ENCODE peak calls at places on chromosomes 2 and 18, in ten cellular contexts. S is heart left ventricle, Z is PC-9, F is ovary, K is psoas muscle, U is left ventricle myocardium inferior, M is IMR-90, E is GM23248, I is gastrocnemius medialis, O is astrocyte. B is an unnamed sample.
A peak's percentile ranks its signal among the peaks of the same experiment; 100 is the strongest.

GRCh38 chr18:23498062-23498582 is 5.2 kb upstream of the RMC1 start:
- DNase-seq in S (no peak), Z (no peak), F (no peak), K (no peak), U (no peak), M (no peak), E (no peak), I (no peak), O (no peak), B (no peak)

GRCh38 chr2:79855264-79856006 is 342.6 kb downstream of the CTNNA2 start:
- DNase-seq in S (no peak), Z (no peak), F (no peak), K (no peak), U (no peak), M (peak; percentile 7), E (peak; percentile 20), I (no peak), O (no peak), B (no peak)

GRCh38 chr2:238790877-238791276 is 57.0 kb upstream of the TWIST2 start:
- DNase-seq in S (no peak), Z (no peak), F (no peak), K (no peak), U (no peak), M (no peak), E (peak; percentile 82), I (no peak), O (peak; percentile 13), B (no peak)

GRCh38 chr2:214395040-214395439 is 15.8 kb upstream of the VWC2L start:
- DNase-seq in S (no peak), Z (no peak), F (no peak), K (no peak), U (no peak), M (no peak), E (peak; percentile 3), I (no peak), O (no peak), B (no peak)

GRCh38 chr2:222877556-222878278 is 16.9 kb downstream of the ACSL3 start:
- DNase-seq in S (no peak), Z (no peak), F (no peak), K (no peak), U (no peak), M (no peak), E (peak; percentile 11), I (no peak), O (no peak), B (no peak)

GRCh38 chr2:237967463-237967871 is 653 bp downstream of the UBE2F start:
- DNase-seq in S (peak; percentile 72), Z (peak; percentile 49), F (peak; percentile 56), K (peak; percentile 44), U (peak; percentile 25), M (no peak), E (peak; percentile 58), I (no peak), O (no peak), B (no peak)

GRCh38 chr18:51897884-51898283 is 442.1 kb upstream of the DCC start:
- DNase-seq in S (no peak), Z (no peak), F (no peak), K (no peak), U (no peak), M (no peak), E (no peak), I (no peak), O (no peak), B (no peak)

GRCh38 chr2:74094291-74094690 is 53.4 kb downstream of the BOLA3 start:
- DNase-seq in S (no peak), Z (no peak), F (no peak), K (no peak), U (no peak), M (no peak), E (no peak), I (no peak), O (no peak), B (no peak)

GRCh38 chr2:233421091-233421816 is 67.0 kb downstream of the DGKD start:
- DNase-seq in S (no peak), Z (no peak), F (no peak), K (no peak), U (no peak), M (no peak), E (no peak), I (no peak), O (no peak), B (no peak)

GRCh38 chr2:222912117-222912516 is 51.3 kb downstream of the ACSL3 start:
- DNase-seq in S (no peak), Z (no peak), F (no peak), K (no peak), U (no peak), M (peak; percentile 46), E (peak; percentile 44), I (no peak), O (peak; percentile 16), B (no peak)

GRCh38 chr2:152171733-152172132 is 3.8 kb downstream of the STAM2 start:
- DNase-seq in S (no peak), Z (no peak), F (no peak), K (no peak), U (no peak), M (no peak), E (peak; percentile 29), I (no peak), O (peak; percentile 40), B (no peak)

GRCh38 chr18:76357585-76358265 is 137.3 kb downstream of the ZNF516 start:
- DNase-seq in S (no peak), Z (no peak), F (no peak), K (no peak), U (no peak), M (peak; percentile 20), E (no peak), I (no peak), O (no peak), B (no peak)

GRCh38 chr18:50849448-50849847 is 29.5 kb upstream of the ME2 start:
- DNase-seq in S (no peak), Z (no peak), F (no peak), K (no peak), U (no peak), M (peak; percentile 11), E (peak; percentile 17), I (no peak), O (peak; percentile 18), B (no peak)

GRCh38 chr2:200752835-200753234 is 58.9 kb upstream of the BZW1 start:
- DNase-seq in S (no peak), Z (no peak), F (no peak), K (no peak), U (no peak), M (no peak), E (no peak), I (no peak), O (no peak), B (no peak)

GRCh38 chr18:5238371-5238758 is 41.3 kb upstream of the AKAIN1 start:
- DNase-seq in S (peak; percentile 72), Z (no peak), F (peak; percentile 57), K (peak; percentile 34), U (peak; percentile 25), M (peak; percentile 30), E (peak; percentile 69), I (no peak), O (no peak), B (peak; percentile 18)

GRCh38 chr2:146913476-146913875 is 931.4 kb upstream of the ACVR2A start:
- DNase-seq in S (no peak), Z (no peak), F (no peak), K (no peak), U (no peak), M (no peak), E (no peak), I (no peak), O (no peak), B (no peak)
- H3K27me3 ChIP-seq in S (no peaks in the 10 kb centered on the region), Z (no peaks in the 10 kb centered on the region), F (no peaks in the 10 kb centered on the region), K (no peaks in the 10 kb centered on the region), U (no peaks in the 10 kb centered on the region), M (no peaks in the 10 kb centered on the region), E (no peaks in the 10 kb centered on the region), I (no peaks in the 10 kb centered on the region), O (no peaks in the 10 kb centered on the region), B (no peaks in the 10 kb centered on the region)

DNA sequence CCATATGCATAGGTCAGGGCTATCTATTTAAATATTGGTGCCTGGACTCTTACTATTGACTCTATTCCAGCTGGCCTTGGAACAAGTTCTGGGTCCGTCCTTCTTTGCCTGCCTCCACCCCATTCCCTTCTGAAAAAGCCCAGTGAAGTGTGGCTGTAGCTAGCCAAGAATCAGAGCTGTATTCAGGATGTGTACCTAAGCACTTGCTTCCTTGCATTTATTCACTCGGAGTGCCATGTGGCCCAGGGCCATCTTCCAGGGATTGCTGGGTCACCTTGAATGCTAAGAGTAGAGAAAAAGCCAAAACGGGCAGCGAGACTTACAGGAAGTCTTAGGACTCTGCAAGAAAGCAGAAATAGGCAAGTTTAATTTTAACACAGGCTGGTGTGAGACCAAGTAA is 4.0 kb downstream of the ITGA6 start:
- DNase-seq in S (peak; percentile 62), Z (no peak), F (no peak), K (no peak), U (peak; percentile 46), M (no peak), E (no peak), I (no peak), O (no peak), B (no peak)
- H3K4me3 ChIP-seq in S (peak overlapping the region; percentile 92), Z (peak overlapping the region; percentile 2), F (no peak overlapping the region), K (peak overlapping the region; percentile 94), U (peak overlapping the region; percentile 73), M (no peak overlapping the region), E (no peak overlapping the region), I (peak overlapping the region; percentile 65), O (no peak overlapping the region), B (no peak overlapping the region)

GRCh38 chr2:165648826-165649225 is 145.2 kb downstream of the GALNT3 start:
- DNase-seq in S (no peak), Z (no peak), F (no peak), K (no peak), U (no peak), M (no peak), E (no peak), I (no peak), O (no peak), B (no peak)

GRCh38 chr2:165646321-165646801 is 147.7 kb downstream of the GALNT3 start:
- DNase-seq in S (no peak), Z (no peak), F (no peak), K (no peak), U (no peak), M (no peak), E (peak; percentile 42), I (no peak), O (no peak), B (no peak)

GRCh38 chr2:165647409-165647808 is 146.6 kb downstream of the GALNT3 start:
- DNase-seq in S (no peak), Z (no peak), F (no peak), K (no peak), U (no peak), M (no peak), E (no peak), I (no peak), O (no peak), B (no peak)
- H3K4me1 ChIP-seq in S (peaks cover 9% of the 10 kb centered on the region), Z (no peaks in the 10 kb centered on the region), F (no peaks in the 10 kb centered on the region), K (no peaks in the 10 kb centered on the region), U (no peaks in the 10 kb centered on the region), M (no peaks in the 10 kb centered on the region), E (no peaks in the 10 kb centered on the region), I (no peaks in the 10 kb centered on the region), O (no peaks in the 10 kb centered on the region), B (no peaks in the 10 kb centered on the region)

GRCh38 chr18:22342625-22343024 is 75.1 kb downstream of the CTAGE1 start:
- DNase-seq in S (no peak), Z (peak; percentile 72), F (no peak), K (no peak), U (no peak), M (peak; percentile 78), E (peak; percentile 87), I (no peak), O (peak; percentile 95), B (no peak)
- H3K27me3 ChIP-seq in S (no peaks in the 10 kb centered on the region), Z (no peaks in the 10 kb centered on the region), F (no peaks in the 10 kb centered on the region), K (peaks cover 4% of the 10 kb centered on the region), U (no peaks in the 10 kb centered on the region), M (peaks cover 7% of the 10 kb centered on the region), E (no peaks in the 10 kb centered on the region), I (peaks cover 10% of the 10 kb centered on the region), O (peaks cover 16% of the 10 kb centered on the region), B (no peaks in the 10 kb centered on the region)